ENCODE peak calls at places on chromosomes 3 and 15, in five cellular contexts. K is fibroblast of mammary gland, W is thyroid gland, A is left ventricle myocardium inferior, Y is mammary epithelial cell. H is an unnamed sample.

GRCh38 chr3:24682141-24682547 is 187.5 kb upstream of the THRB start:
- DNase-seq in K (peak; percentile 98), W (no peak), A (no peak), Y (peak; percentile 69), H (no peak)

GRCh38 chr15:48459571-48460461 is 128.6 kb downstream of the DUT start:
- DNase-seq in K (peak; percentile 95), W (no peak), A (no peak), Y (no peak), H (no peak)

GRCh38 chr3:124611520-124611919 is 118.7 kb upstream of the UMPS start:
- DNase-seq in K (no peak), W (no peak), A (no peak), Y (no peak), H (no peak)

GRCh38 chr3:149314807-149315578 is 18.4 kb downstream of the TM4SF18 start:
- DNase-seq in K (peak; percentile 78), W (no peak), A (no peak), Y (peak; percentile 82), H (no peak)

GRCh38 chr15:91318976-91319714 is 219.1 kb downstream of the SV2B start:
- DNase-seq in K (no peak), W (no peak), A (no peak), Y (no peak), H (no peak)

GRCh38 chr15:72778796-72779195 is 4.8 kb downstream of the ADPGK start:
- DNase-seq in K (no peak), W (no peak), A (no peak), Y (no peak), H (no peak)

GRCh38 chr3:159669753-159670152 is 318.9 kb upstream of the IL12A start:
- DNase-seq in K (no peak), W (no peak), A (no peak), Y (no peak), H (no peak)

GRCh38 chr3:104362319-104362718 is 1004.4 kb upstream of the ALCAM start:
- DNase-seq in K (no peak), W (no peak), A (no peak), Y (peak; percentile 24), H (no peak)

GRCh38 chr3:43004282-43004681 is 25.2 kb downstream of the GASK1A start:
- DNase-seq in K (peak; percentile 91), W (no peak), A (no peak), Y (peak; percentile 51), H (no peak)

GRCh38 chr3:56413911-56414310 is 54.4 kb downstream of the ERC2 start:
- DNase-seq in K (no peak), W (no peak), A (no peak), Y (no peak), H (no peak)

GRCh38 chr15:77186518-77187095 is 115.7 kb upstream of the TSPAN3 start:
- DNase-seq in K (peak; percentile 49), W (no peak), A (no peak), Y (no peak), H (no peak)

GRCh38 chr3:28623106-28623505 is 274.5 kb upstream of the AZI2 start:
- DNase-seq in K (no peak), W (peak; percentile 46), A (no peak), Y (no peak), H (no peak)

GRCh38 chr3:98979296-98979695 is 77.8 kb upstream of the DCBLD2 start:
- DNase-seq in K (no peak), W (no peak), A (no peak), Y (no peak), H (no peak)

GRCh38 chr3:162605651-162606204 is 1109.1 kb downstream of the OTOL1 start:
- DNase-seq in K (no peak), W (no peak), A (no peak), Y (no peak), H (no peak)

DNA sequence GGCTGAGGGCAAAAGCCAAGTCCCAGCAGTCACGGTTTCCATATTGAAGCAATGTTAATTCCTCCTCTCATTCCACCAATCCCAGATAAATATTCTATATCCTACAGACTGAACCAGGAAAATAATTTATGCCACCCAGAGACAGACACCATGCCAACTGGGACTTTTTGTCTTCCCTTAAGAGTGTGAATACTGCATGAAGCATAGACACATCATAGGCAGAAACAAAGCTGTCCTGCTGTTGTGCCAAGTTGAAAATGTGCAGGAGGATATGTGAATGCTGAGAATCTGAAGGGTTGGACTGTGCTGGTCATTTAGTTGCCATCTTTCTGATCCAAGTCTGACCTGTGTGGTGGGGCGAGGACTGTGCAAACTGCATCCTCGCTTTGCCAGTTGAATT is 37.7 kb downstream of the RFTN1 start:
- DNase-seq in K (no peak), W (no peak), A (no peak), Y (no peak), H (no peak)
- TF ChIP-seq CTCF in K (no peak), W (no peak), A (no peak), Y (no peak), H (no peak)

GRCh38 chr3:136861890-136862610 is at the start of gene NCK1:
- DNase-seq in K (peak; percentile 96), W (peak; percentile 99), A (peak; percentile 99), Y (peak; percentile 99), H (peak; percentile 92)

GRCh38 chr3:136860541-136860940 is 1.5 kb upstream of the NCK1 start:
- DNase-seq in K (peak; percentile 81), W (no peak), A (no peak), Y (no peak), H (no peak)

GRCh38 chr3:136862611-136862951 is 573 bp downstream of the NCK1 start:
- DNase-seq in K (peak; percentile 61), W (peak; percentile 84), A (peak; percentile 48), Y (peak; percentile 77), H (no peak)

GRCh38 chr3:136858381-136858780 is 3.6 kb upstream of the NCK1 start:
- DNase-seq in K (no peak), W (no peak), A (no peak), Y (no peak), H (no peak)

DNA sequence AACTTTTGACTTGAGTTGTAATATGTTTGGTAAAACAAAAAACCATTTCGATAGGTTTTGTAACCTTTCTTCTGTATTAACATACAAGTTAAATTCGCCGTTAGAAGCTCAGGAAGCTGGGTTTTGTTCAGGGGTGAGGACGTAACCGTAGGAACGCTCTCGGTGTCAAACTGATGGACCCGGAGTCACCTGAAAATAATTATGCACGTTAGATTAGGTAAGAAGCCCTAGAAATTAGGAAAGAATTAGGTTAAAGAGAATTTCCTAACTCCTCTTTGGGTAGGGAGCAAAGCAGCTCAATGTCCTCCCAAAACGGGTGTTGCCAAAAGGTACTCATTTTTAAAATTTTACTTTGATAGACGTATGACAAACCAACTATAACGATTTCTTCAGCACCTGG is 945 bp downstream of the NCK1 start:
- DNase-seq in K (no peak), W (no peak), A (no peak), Y (no peak), H (no peak)
- TF ChIP-seq CTCF in K (no peak), W (no peak), A (no peak), Y (no peak), H (no peak)

DNA sequence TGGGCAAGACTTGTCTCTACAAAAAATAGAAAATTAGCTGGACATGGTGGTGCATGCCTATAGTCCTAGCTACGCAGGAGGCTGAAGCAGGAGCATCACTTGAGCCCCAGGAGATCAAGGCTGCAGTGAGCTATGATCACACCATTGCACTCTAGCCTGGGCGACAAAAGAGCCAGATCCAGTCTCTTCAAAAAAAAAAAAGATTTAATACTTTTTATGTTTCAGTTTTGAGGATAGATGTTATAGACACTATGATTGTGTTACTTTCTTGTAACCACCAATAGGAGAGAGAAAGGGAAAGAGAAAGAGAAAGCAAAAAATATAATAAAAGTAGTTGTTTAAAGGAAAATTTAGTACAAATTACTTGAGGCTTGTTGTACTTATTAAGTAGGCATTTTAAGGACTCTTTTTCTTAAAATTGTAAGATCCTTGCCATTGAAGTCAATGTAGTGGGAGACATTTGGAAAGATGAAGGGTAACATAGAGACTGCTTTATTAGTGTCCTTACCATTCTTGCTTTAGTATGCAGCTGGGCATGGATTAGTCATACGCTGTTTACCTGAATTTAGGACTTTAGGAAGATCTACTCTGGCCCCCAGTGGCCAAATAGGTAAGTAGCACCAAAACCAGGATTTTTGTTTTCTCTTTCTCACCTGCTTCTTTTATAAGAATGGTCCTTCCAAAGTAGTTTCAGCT is 35.1 kb upstream of the ZDHHC23 start:
- DNase-seq in K (peak; percentile 70), W (peak; percentile 34), A (no peak), Y (peak; percentile 78), H (no peak)
- TF ChIP-seq CTCF in K (peak; percentile 66), W (peak; percentile 19), A (peak; percentile 50), Y (peak; percentile 85), H (no peak)

DNA sequence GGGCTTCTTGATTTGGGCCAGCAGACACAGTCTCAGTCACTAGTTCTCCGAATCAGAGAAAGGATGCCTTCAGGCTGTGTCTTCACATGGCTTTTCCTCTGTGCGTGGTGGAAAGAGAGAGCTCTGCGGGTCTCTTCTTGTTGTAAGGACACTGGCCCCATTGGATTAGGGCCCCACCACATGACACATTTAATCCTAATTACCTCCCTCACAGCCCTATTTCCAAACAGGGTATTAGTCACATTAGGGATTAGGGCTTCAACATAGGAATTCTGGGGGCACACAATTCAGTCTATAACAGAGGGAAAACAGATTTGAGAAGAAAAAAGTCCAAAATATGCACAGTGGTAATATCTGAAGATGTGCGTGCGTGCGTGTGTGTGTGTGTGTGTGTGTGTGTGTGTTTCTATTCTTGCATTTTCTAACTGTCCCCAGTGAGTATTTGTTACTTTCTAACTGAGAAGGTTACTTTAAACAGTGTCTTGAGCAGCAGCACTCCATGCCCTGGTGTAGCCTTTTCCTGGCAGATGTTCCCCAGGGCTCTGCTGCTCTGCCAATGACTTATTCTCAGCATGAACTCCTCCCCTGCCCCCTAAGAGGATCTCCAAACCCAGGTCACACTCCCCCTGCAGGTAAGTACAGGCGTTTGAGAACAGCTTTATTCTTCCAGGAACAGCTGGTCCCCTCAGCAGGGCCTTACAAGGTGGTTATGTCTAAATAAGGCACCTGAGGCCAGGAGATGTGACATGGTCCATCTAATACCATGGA is 72.9 kb downstream of the RPL39L start:
- DNase-seq in K (peak; percentile 41), W (peak; percentile 79), A (no peak), Y (peak; percentile 64), H (no peak)
- TF ChIP-seq CTCF in K (peak; percentile 23), W (no peak), A (peak; percentile 51), Y (peak; percentile 48), H (no peak)

DNA sequence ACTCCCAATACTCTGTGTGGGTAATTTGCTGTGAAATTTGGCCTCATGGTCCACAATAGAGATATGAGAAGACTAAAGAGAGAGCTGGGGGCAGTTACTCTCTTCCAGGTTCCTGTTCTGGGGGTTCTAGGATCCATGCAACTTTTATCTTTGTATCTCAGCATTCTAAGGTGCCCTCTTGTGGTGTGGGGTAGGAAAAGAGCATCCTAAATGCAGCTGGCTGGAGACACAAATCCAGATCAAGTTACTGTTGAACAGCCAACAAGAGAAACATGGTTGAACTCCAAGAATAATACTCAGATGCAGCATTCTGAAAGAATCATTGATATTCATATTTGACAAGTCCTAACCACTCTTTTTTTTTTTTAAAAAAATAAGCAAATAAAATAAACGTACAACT is 238.2 kb downstream of the GREM1 start:
- DNase-seq in K (peak; percentile 86), W (no peak), A (no peak), Y (peak; percentile 25), H (no peak)
- TF ChIP-seq CTCF in K (peak; percentile 83), W (no peak), A (peak; percentile 50), Y (peak; percentile 75), H (no peak)

GRCh38 chr3:186722457-186722856 is 5.3 kb downstream of the KNG1 start:
- DNase-seq in K (peak; percentile 5), W (no peak), A (no peak), Y (no peak), H (no peak)
- TF ChIP-seq CTCF in K (peak; percentile 27), W (no peak), A (peak; percentile 15), Y (peak; percentile 19), H (no peak)

H was measured in activated B cell treated with CpG ODN at 0.5 μM for 24 hours.